ENCODE peak calls at places on chromosomes 2 and 18, in nine cellular contexts. R is NCI-H1417; I is sciatic nerve; X is T-cell; L is GM12865; G is activated CD4-positive, alpha-beta T cell treated with anti-CD3 and anti-CD28 coated beads, Interleukin-2, amount 50 U/mL, for 1 hour; P is skeletal muscle cell; Z is activated CD8-positive, alpha-beta memory T cell treated with anti-CD3 and anti-CD28 coated beads, Interleukin-2, amount 50 U/mL, for 48 hours; F is Calu3. E is an unnamed sample.

GRCh38 chr2:147450661-147451060 is 394.2 kb upstream of the ACVR2A start:
- DNase-seq in R (no peak), I (no peak), P (no peak), F (no peak), X (no peak), G (no peak), L (no peak), Z (no peak), E (no peak)

GRCh38 chr2:20140321-20141055 is 84.4 kb downstream of the SDC1 start:
- DNase-seq in L (no peak), G (no peak), F (no peak), I (no peak), R (no peak), P (no peak), X (no peak), Z (no peak), E (no peak)

GRCh38 chr2:219398721-219399333 is 11.1 kb upstream of the DNPEP start:
- DNase-seq in R (peak), G (no peak), L (no peak), I (no peak), P (no peak), X (no peak), F (no peak), Z (no peak), E (no peak)

GRCh38 chr2:42503291-42503690 is 9.5 kb upstream of the KCNG3 start:
- DNase-seq in L (no peak), R (no peak), G (no peak), I (no peak), P (no peak), Z (no peak), X (no peak), F (no peak), E (no peak)

GRCh38 chr2:104378853-104379374 is 475.0 kb upstream of the POU3F3 start:
- DNase-seq in X (peak), P (no peak), I (no peak), L (peak), F (no peak), R (peak), G (no peak), Z (no peak), E (peak)

GRCh38 chr2:119644186-119644585 is 34.8 kb upstream of the TMEM177 start:
- DNase-seq in L (no peak), R (no peak), X (no peak), F (no peak), I (no peak), Z (no peak), G (no peak), P (no peak), E (no peak)

GRCh38 chr18:21742323-21742687 is 1.7 kb downstream of the MIB1 start:
- DNase-seq in F (no peak), I (no peak), R (no peak), Z (no peak), P (no peak), G (no peak), X (no peak), L (no peak), E (no peak)

GRCh38 chr2:73291093-73291460 is 2.3 kb downstream of the EGR4 start:
- DNase-seq in L (peak), G (peak), I (no peak), Z (peak), X (peak), R (no peak), P (no peak), F (peak), E (no peak)